ENCODE peak calls at places on chromosomes 2 and 18, in nine cellular contexts. C is HCT116, P is SK-N-MC, Y is SK-N-SH, B is HL-60, N is K562, U is GM12878, I is Panc1, R is upper lobe of left lung. J is an unnamed sample.

GRCh38 chr2:99900589-99900988 is 241.8 kb downstream of the AFF3 start:
- DNase-seq in N (no peak), U (no peak), I (no peak), B (no peak), R (no peak), P (no peak), C (no peak), Y (no peak), J (no peak)

GRCh38 chr18:49548266-49548665 is 13.6 kb upstream of the LIPG start:
- DNase-seq in R (no peak), Y (no peak), I (no peak), P (no peak), B (no peak), U (no peak), C (peak; percentile 22), N (no peak), J (no peak)

GRCh38 chr18:62300359-62300963 is 24.6 kb upstream of the TNFRSF11A start:
- DNase-seq in P (no peak), I (no peak), N (no peak), R (no peak), Y (no peak), U (no peak), B (no peak), C (no peak), J (no peak)

GRCh38 chr2:119292226-119292625 is 68.6 kb downstream of the STEAP3 start:
- DNase-seq in N (no peak), B (no peak), Y (no peak), C (no peak), I (no peak), R (no peak), U (no peak), P (no peak), J (no peak)

GRCh38 chr2:190186238-190186637 is 123.7 kb upstream of the MSTN start:
- DNase-seq in C (no peak), B (no peak), R (no peak), I (no peak), Y (no peak), P (no peak), N (no peak), U (no peak), J (no peak)

GRCh38 chr2:164599954-164600589 is 21.2 kb downstream of the GRB14 start:
- DNase-seq in B (peak; percentile 49), R (peak; percentile 29), Y (peak; percentile 55), N (peak; percentile 19), I (peak; percentile 30), C (peak; percentile 79), P (peak; percentile 72), U (no peak), J (no peak)

GRCh38 chr2:227623225-227623624 is 5.9 kb downstream of the SCYGR4 start:
- DNase-seq in R (no peak), C (no peak), P (no peak), N (no peak), Y (no peak), U (no peak), B (no peak), I (no peak), J (no peak)

GRCh38 chr2:149028377-149028776 is 10.1 kb upstream of the LYPD6B start:
- DNase-seq in C (no peak), U (no peak), Y (no peak), I (no peak), R (no peak), N (no peak), P (no peak), B (no peak), J (no peak)

GRCh38 chr2:74889159-74889558 is 55.2 kb downstream of the HK2 start:
- DNase-seq in R (no peak), N (no peak), P (no peak), C (no peak), Y (no peak), B (no peak), I (no peak), U (no peak), J (peak; percentile 93)

GRCh38 chr2:185338104-185338503 is 400.5 kb upstream of the FSIP2 start:
- DNase-seq in R (no peak), P (no peak), B (no peak), U (no peak), N (no peak), Y (no peak), C (no peak), I (no peak), J (no peak)

GRCh38 chr2:37244017-37244416 is 12.6 kb downstream of the NDUFAF7 start:
- DNase-seq in B (no peak), C (no peak), Y (no peak), U (peak; percentile 23), P (no peak), R (no peak), I (no peak), N (no peak), J (no peak)

GRCh38 chr2:127630409-127631183 is 15.4 kb upstream of the GPR17 start:
- DNase-seq in B (peak; percentile 55), C (no peak), U (no peak), R (peak; percentile 51), Y (no peak), I (no peak), N (no peak), P (no peak), J (no peak)

GRCh38 chr2:127629637-127630036 is 16.3 kb upstream of the GPR17 start:
- DNase-seq in C (no peak), P (no peak), I (no peak), R (no peak), N (no peak), U (no peak), Y (no peak), B (no peak), J (no peak)

GRCh38 chr2:127631997-127632581 is 13.9 kb upstream of the GPR17 start:
- DNase-seq in N (no peak), B (no peak), R (no peak), C (no peak), Y (no peak), P (no peak), I (no peak), U (no peak), J (no peak)

GRCh38 chr2:127632592-127633489 is 13.1 kb upstream of the GPR17 start:
- DNase-seq in Y (no peak), R (no peak), U (no peak), I (no peak), B (peak; percentile 58), N (no peak), C (no peak), P (no peak), J (no peak)

GRCh38 chr2:127631184-127631996 is 14.6 kb upstream of the GPR17 start:
- DNase-seq in Y (no peak), C (no peak), U (no peak), B (no peak), P (no peak), N (no peak), I (no peak), R (no peak), J (no peak)
- TF ChIP-seq POLR2AphosphoS5 in Y (no peak), C (no peak), U (no peak), B (no peak), P (no peak), N (no peak), I (no peak), R (no peak), J (no peak)

GRCh38 chr2:30612371-30612770 is 165.3 kb downstream of the LCLAT1 start:
- DNase-seq in N (no peak), C (no peak), B (peak; percentile 8), P (no peak), R (no peak), Y (no peak), U (no peak), I (no peak), J (no peak)
- H3K27ac ChIP-seq in N (no peak overlapping the region), C (no peak overlapping the region), B (no peak overlapping the region), P (no peak overlapping the region), R (no peak overlapping the region), Y (no peak overlapping the region), U (no peak overlapping the region), I (no peak overlapping the region), J (no peak overlapping the region)

GRCh38 chr2:173415663-173416469 is 61.2 kb downstream of the CDCA7 start:
- DNase-seq in I (no peak), N (no peak), B (no peak), P (no peak), R (no peak), Y (no peak), U (no peak), C (no peak), J (no peak)

GRCh38 chr2:173414823-173415322 is 60.2 kb downstream of the CDCA7 start:
- DNase-seq in Y (no peak), C (no peak), N (no peak), P (no peak), B (no peak), R (no peak), U (no peak), I (no peak), J (no peak)

GRCh38 chr2:173417801-173418200 is 63.1 kb downstream of the CDCA7 start:
- DNase-seq in B (no peak), U (no peak), N (no peak), Y (no peak), R (no peak), P (no peak), C (no peak), I (no peak), J (no peak)

GRCh38 chr2:173417341-173417740 is 62.7 kb downstream of the CDCA7 start:
- DNase-seq in C (no peak), R (no peak), P (no peak), B (no peak), I (no peak), N (no peak), U (no peak), Y (no peak), J (no peak)

DNA sequence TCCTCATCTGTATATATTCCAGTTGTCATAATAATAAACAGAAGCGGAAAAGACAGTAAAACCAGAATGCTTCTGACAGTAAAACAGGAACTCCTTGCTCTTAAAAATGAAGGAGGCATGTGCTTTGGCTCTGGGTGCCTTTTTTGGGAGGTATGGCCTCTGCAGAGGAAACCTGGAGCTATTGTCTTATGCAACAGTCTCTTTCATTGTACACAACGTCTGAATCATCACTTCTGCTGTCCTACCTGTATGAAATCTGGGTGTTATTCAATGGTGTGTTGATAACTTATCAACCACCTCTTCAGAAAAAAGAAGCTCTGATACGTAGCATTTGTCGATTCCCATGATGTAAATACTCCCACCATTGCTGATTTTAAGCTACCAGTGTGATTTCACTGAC is 64.8 kb downstream of the CDCA7 start:
- DNase-seq in I (no peak), C (no peak), N (no peak), Y (no peak), B (no peak), P (no peak), U (no peak), R (no peak), J (no peak)
- TF ChIP-seq POLR2AphosphoS5 in I (no peak), C (no peak), N (no peak), Y (no peak), B (no peak), P (no peak), U (no peak), R (no peak), J (no peak)

DNA sequence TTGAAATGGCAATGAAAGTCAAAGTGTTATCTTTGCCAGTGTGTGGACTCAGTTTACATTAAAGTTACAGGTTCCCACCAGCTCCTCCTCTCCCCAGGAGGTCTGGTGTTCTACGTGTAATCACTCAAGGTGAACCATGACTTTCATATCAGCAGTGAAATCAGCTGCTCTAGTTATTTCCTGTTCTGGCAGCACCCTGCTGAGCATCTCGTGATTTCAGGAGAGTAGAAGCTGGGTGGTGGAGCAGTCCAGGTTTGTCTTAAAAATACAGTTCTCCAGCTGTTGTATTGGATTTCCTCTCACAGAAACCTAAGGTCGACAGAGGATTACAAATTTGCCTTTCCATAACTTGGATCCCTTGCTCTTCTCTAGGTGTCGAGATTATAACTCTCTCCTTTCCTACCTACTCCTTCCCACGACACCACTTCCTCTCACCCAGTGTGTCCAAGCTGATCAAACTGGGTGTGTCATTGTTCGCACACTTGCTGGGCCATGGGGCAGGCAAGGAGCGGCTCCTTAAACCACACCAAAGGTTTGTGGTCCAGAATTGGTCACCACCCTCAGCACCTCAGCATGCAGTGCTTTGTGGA is 13.0 kb upstream of the ARHGAP25 start:
- DNase-seq in P (peak; percentile 35), U (no peak), B (no peak), N (no peak), Y (no peak), I (peak; percentile 55), R (peak; percentile 39), C (peak; percentile 68), J (peak; percentile 27)
- H3K27ac ChIP-seq in P (no peak overlapping the region), U (peak overlapping the region; percentile 3), B (no peak overlapping the region), N (no peak overlapping the region), Y (no peak overlapping the region), I (no peak overlapping the region), R (no peak overlapping the region), C (peak overlapping the region; percentile 18), J (no peak overlapping the region)